ENCODE peak calls at places on chromosome 2, in four cellular contexts. One of them, this sample, is unnamed.

GRCh38 chr2:52881606-52882005 is 886.0 kb upstream of the CHAC2 start:
- DNase-seq in spleen: no peak
- DNase-seq in mammary epithelial cell: peak
- DNase-seq in uterus: no peak
- DNase-seq in this sample: no peak

GRCh38 chr2:134324942-134325341 is 71.1 kb downstream of the MGAT5 start:
- DNase-seq in mammary epithelial cell: no peak
- DNase-seq in spleen: no peak
- DNase-seq in uterus: no peak
- DNase-seq in this sample: no peak

GRCh38 chr2:98702896-98703620 is 27.9 kb downstream of the MGAT4A start:
- DNase-seq in spleen: no peak
- DNase-seq in uterus: no peak
- DNase-seq in mammary epithelial cell: no peak
- DNase-seq in this sample: no peak

GRCh38 chr2:67709835-67710234 is 312.7 kb downstream of the ETAA1 start:
- DNase-seq in mammary epithelial cell: no peak
- DNase-seq in spleen: no peak
- DNase-seq in uterus: no peak
- DNase-seq in this sample: no peak

GRCh38 chr2:111184725-111185495 is 64.2 kb downstream of the BCL2L11 start:
- DNase-seq in spleen: no peak
- DNase-seq in mammary epithelial cell: no peak
- DNase-seq in uterus: no peak
- DNase-seq in this sample: no peak

GRCh38 chr2:6971502-6971901 is 54.3 kb downstream of the RNF144A start:
- DNase-seq in mammary epithelial cell: no peak
- DNase-seq in spleen: no peak
- DNase-seq in uterus: no peak
- DNase-seq in this sample: no peak

GRCh38 chr2:211846031-211846400 is 692.6 kb downstream of the ERBB4 start:
- DNase-seq in mammary epithelial cell: no peak
- DNase-seq in uterus: no peak
- DNase-seq in spleen: no peak
- DNase-seq in this sample: no peak

GRCh38 chr2:32627441-32627900 is 379 bp upstream of the TTC27 start:
- DNase-seq in spleen: peak
- DNase-seq in uterus: peak
- DNase-seq in mammary epithelial cell: peak
- DNase-seq in this sample: no peak

GRCh38 chr2:171878481-171878993 is 15.5 kb downstream of the SLC25A12 start:
- DNase-seq in spleen: no peak
- DNase-seq in mammary epithelial cell: peak
- DNase-seq in uterus: no peak
- DNase-seq in this sample: no peak

GRCh38 chr2:88657131-88657530 is 29.9 kb upstream of the EIF2AK3 start:
- DNase-seq in uterus: no peak
- DNase-seq in spleen: no peak
- DNase-seq in mammary epithelial cell: no peak
- DNase-seq in this sample: no peak

GRCh38 chr2:229445013-229445412 is 173.9 kb upstream of the PID1 start:
- DNase-seq in uterus: peak
- DNase-seq in mammary epithelial cell: peak
- DNase-seq in spleen: no peak
- DNase-seq in this sample: peak

GRCh38 chr2:7516447-7517121 is 599.4 kb downstream of the RNF144A start:
- DNase-seq in spleen: no peak
- DNase-seq in mammary epithelial cell: no peak
- DNase-seq in uterus: no peak
- DNase-seq in this sample: no peak

GRCh38 chr2:181374741-181375675 is 82.2 kb upstream of the ITGA4 start:
- DNase-seq in spleen: no peak
- DNase-seq in mammary epithelial cell: no peak
- DNase-seq in uterus: no peak
- DNase-seq in this sample: no peak

DNA sequence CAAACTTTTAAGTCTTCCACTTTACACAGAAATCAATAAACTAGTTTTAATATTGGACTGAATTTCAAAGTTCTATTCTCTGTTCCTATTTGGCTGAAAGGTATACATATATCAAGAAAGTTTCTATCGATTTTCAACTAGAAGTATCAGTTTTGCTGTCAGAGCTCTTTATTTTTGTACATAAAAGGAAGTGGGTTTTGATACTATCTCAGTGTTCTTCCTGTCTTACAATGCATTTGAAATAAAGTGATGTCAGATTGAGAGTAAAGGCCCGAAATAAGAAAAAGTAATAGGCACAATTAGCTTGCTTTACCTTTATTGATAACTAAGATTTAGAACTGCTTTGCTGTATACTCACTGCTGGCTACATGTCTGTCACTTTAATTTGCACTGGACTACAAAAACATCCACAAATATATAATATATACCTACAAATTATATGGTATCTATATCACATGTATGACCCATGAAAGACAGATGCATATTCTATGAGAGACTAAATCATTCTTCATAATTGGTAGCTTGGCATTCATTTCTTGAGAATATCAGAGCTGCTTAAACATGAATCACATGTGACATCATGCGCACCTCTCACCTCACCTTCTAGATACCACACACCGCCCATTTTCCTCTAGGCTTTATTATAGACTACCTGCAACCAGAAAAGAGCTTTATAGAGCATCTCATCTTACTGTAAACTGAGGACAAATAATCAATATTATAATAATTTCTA is 83.6 kb downstream of the ASXL2 start:
- DNase-seq in spleen: no peak
- DNase-seq in mammary epithelial cell: no peak
- DNase-seq in uterus: no peak
- DNase-seq in this sample: no peak
- H3K27ac ChIP-seq in spleen: peak
- H3K27ac ChIP-seq in mammary epithelial cell: no peak
- H3K27ac ChIP-seq in uterus: no peak
- H3K27ac ChIP-seq in this sample: no peak

DNA sequence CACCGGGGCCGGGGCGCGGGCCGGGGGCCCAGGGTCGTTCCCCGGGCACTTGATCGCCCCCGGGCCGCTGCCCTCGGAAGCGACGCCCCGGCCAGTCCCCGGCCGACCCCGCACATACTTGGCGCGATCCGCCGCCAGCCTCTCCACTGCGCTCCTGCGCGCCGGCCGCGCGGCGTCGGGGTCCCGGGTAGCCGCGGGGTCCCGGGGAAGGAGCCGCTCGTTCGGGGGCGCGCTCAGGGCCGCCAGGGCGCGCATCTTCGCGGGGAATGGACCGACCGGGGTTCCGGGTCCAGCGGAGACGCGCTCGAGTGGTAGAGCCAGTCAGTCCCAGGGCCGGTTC is 204 bp downstream of the FAM110C start:
- DNase-seq in mammary epithelial cell: no peak
- DNase-seq in spleen: no peak
- DNase-seq in uterus: no peak
- DNase-seq in this sample: no peak
- H3K27ac ChIP-seq in mammary epithelial cell: peak
- H3K27ac ChIP-seq in spleen: no peak
- H3K27ac ChIP-seq in uterus: peak
- H3K27ac ChIP-seq in this sample: no peak

GRCh38 chr2:36756438-36756837 is 59.9 kb downstream of the VIT start:
- DNase-seq in uterus: no peak
- DNase-seq in mammary epithelial cell: peak
- DNase-seq in spleen: no peak
- DNase-seq in this sample: no peak
- H3K27ac ChIP-seq in uterus: no peak
- H3K27ac ChIP-seq in mammary epithelial cell: peak
- H3K27ac ChIP-seq in spleen: no peak
- H3K27ac ChIP-seq in this sample: no peak

GRCh38 chr2:100731535-100731981 is 88.4 kb upstream of the NPAS2 start:
- DNase-seq in mammary epithelial cell: peak
- DNase-seq in spleen: no peak
- DNase-seq in uterus: no peak
- DNase-seq in this sample: no peak
- H3K27ac ChIP-seq in mammary epithelial cell: peak
- H3K27ac ChIP-seq in spleen: no peak
- H3K27ac ChIP-seq in uterus: no peak
- H3K27ac ChIP-seq in this sample: no peak

DNA sequence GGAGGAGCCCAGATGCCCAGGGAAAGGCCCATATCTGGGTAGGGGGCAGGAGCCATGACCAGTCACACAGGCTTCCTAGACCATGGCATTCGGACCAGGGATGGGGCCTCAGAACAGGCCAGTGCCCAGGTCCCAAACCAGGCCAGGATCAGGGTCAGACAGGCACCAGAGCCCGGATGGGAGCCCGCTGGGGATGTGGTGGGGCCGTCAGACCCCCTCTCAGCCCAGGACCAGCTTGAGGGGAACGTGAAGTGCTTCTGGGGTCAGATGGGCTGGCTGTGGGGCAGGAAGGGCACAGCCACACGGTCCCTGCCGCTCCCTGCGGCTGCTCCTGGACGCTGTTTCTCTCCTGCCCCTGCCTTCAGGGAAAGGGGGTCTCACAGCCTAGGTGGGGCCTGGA is 39.1 kb downstream of the SNED1 start:
- DNase-seq in spleen: no peak
- DNase-seq in mammary epithelial cell: no peak
- DNase-seq in uterus: no peak
- DNase-seq in this sample: no peak
- H3K27ac ChIP-seq in spleen: no peak
- H3K27ac ChIP-seq in mammary epithelial cell: no peak
- H3K27ac ChIP-seq in uterus: no peak
- H3K27ac ChIP-seq in this sample: no peak

GRCh38 chr2:124763611-124764010 is 738.5 kb downstream of the CNTNAP5 start:
- DNase-seq in uterus: no peak
- DNase-seq in spleen: no peak
- DNase-seq in mammary epithelial cell: no peak
- DNase-seq in this sample: no peak
- H3K27ac ChIP-seq in uterus: no peak
- H3K27ac ChIP-seq in spleen: no peak
- H3K27ac ChIP-seq in mammary epithelial cell: no peak
- H3K27ac ChIP-seq in this sample: peak

This sample was measured in caudate nucleus.